ENCODE peak calls at places on chromosomes 7 and 10, in eight cellular contexts. N is activated CD4-positive, alpha-beta T cell treated with anti-CD3 and anti-CD28 coated beads for 24 hours; K is NCI-H446 treated with DMSO at 0.1 percent for 48 hours; Z is activated CD8-positive, alpha-beta memory T cell treated with anti-CD3 and anti-CD28 coated beads for 24 hours; G is BE2C; F is dorsolateral prefrontal cortex; C is cerebellum; D is stomach. U is an unnamed sample.

GRCh38 chr10:3045471-3046209 is 21.7 kb upstream of the PFKP start:
- DNase-seq in N (no peak), K (no peak), Z (no peak), G (no peak), F (no peak), C (no peak), D (peak; percentile 59), U (peak; percentile 68)

GRCh38 chr10:124665091-124665490 is 79.1 kb downstream of the FAM53B start:
- DNase-seq in N (no peak), K (no peak), Z (no peak), G (no peak), F (no peak), C (no peak), D (no peak), U (no peak)

GRCh38 chr10:21449288-21449966 is 76.1 kb downstream of the SKIDA1 start:
- DNase-seq in N (no peak), K (no peak), Z (no peak), G (no peak), F (no peak), C (no peak), D (no peak), U (no peak)

GRCh38 chr7:98795741-98796493 is 73.9 kb downstream of the TMEM130 start:
- DNase-seq in N (no peak), K (no peak), Z (no peak), G (no peak), F (no peak), C (no peak), D (no peak), U (no peak)

GRCh38 chr7:105521731-105522458 is at the start of gene PUS7:
- DNase-seq in N (peak; percentile 67), K (peak; percentile 57), Z (peak; percentile 92), G (peak; percentile 94), F (peak; percentile 76), C (peak; percentile 97), D (peak; percentile 90), U (peak; percentile 54)

GRCh38 chr7:1210321-1210978 is 22.2 kb upstream of the UNCX start:
- DNase-seq in N (no peak), K (no peak), Z (no peak), G (no peak), F (no peak), C (peak; percentile 76), D (no peak), U (no peak)

GRCh38 chr7:157669768-157670345 is 333.1 kb downstream of the DNAJB6 start:
- DNase-seq in N (no peak), K (no peak), Z (no peak), G (no peak), F (no peak), C (no peak), D (no peak), U (no peak)

GRCh38 chr7:130843703-130844102 is 109.7 kb upstream of the KLF14 start:
- DNase-seq in N (no peak), K (no peak), Z (no peak), G (no peak), F (no peak), C (no peak), D (no peak), U (no peak)

GRCh38 chr7:139776486-139777303 is 1.1 kb downstream of the HIPK2 start:
- DNase-seq in N (no peak), K (no peak), Z (peak; percentile 71), G (peak; percentile 10), F (no peak), C (peak; percentile 20), D (no peak), U (no peak)

GRCh38 chr10:126569513-126570447 is 100.7 kb downstream of the C10orf90 start:
- DNase-seq in N (no peak), K (no peak), Z (no peak), G (no peak), F (no peak), C (no peak), D (no peak), U (peak; percentile 14)

GRCh38 chr7:149495785-149496641 is 1.6 kb downstream of the ZNF746 start:
- DNase-seq in N (no peak), K (peak; percentile 12), Z (no peak), G (peak; percentile 80), F (peak; percentile 54), C (no peak), D (peak; percentile 61), U (peak; percentile 35)

GRCh38 chr7:815284-816216 is 16.7 kb upstream of the SUN1 start:
- DNase-seq in N (no peak), K (no peak), Z (peak; percentile 64), G (peak; percentile 72), F (no peak), C (no peak), D (no peak), U (no peak)

GRCh38 chr10:35000936-35001335 is 89.2 kb downstream of the CUL2 start:
- DNase-seq in N (no peak), K (no peak), Z (no peak), G (no peak), F (no peak), C (no peak), D (no peak), U (no peak)

GRCh38 chr7:105298439-105298894 is 90.3 kb downstream of the SRPK2 start:
- DNase-seq in N (no peak), K (no peak), Z (no peak), G (no peak), F (no peak), C (no peak), D (no peak), U (no peak)

GRCh38 chr10:113267616-113268015 is 285.2 kb upstream of the HABP2 start:
- DNase-seq in N (no peak), K (no peak), Z (no peak), G (no peak), F (no peak), C (no peak), D (no peak), U (peak; percentile 2)

GRCh38 chr10:33588974-33589600 is 254.6 kb upstream of the NRP1 start:
- DNase-seq in N (no peak), K (no peak), Z (no peak), G (no peak), F (no peak), C (no peak), D (no peak), U (no peak)

GRCh38 chr10:52752801-52753437 is 19.7 kb downstream of the MBL2 start:
- DNase-seq in N (no peak), K (no peak), Z (no peak), G (no peak), F (no peak), C (no peak), D (no peak), U (no peak)

GRCh38 chr7:143385891-143386781 is 5.0 kb downstream of the ZYX start:
- DNase-seq in N (no peak), K (no peak), Z (peak; percentile 67), G (peak; percentile 44), F (no peak), C (no peak), D (no peak), U (no peak)

GRCh38 chr10:120541971-120542370 is 84.9 kb downstream of the PLPP4 start:
- DNase-seq in N (no peak), K (no peak), Z (no peak), G (no peak), F (no peak), C (no peak), D (no peak), U (no peak)

GRCh38 chr7:112059675-112060074 is 146.5 kb downstream of the DOCK4 start:
- DNase-seq in N (no peak), K (no peak), Z (no peak), G (no peak), F (no peak), C (no peak), D (no peak), U (no peak)

GRCh38 chr7:12630615-12630884 is 56.9 kb upstream of the ARL4A start:
- DNase-seq in N (no peak), K (peak; percentile 19), Z (no peak), G (no peak), F (no peak), C (no peak), D (no peak), U (no peak)

GRCh38 chr10:122780391-122780790 is 65.3 kb downstream of the CUZD1 start:
- DNase-seq in N (no peak), K (no peak), Z (no peak), G (no peak), F (no peak), C (no peak), D (no peak), U (peak; percentile 22)

GRCh38 chr10:113456741-113457140 is 96.1 kb upstream of the HABP2 start:
- DNase-seq in N (no peak), K (no peak), Z (no peak), G (no peak), F (no peak), C (no peak), D (no peak), U (no peak)

GRCh38 chr7:119281181-119281846 is 991.7 kb upstream of the KCND2 start:
- DNase-seq in N (no peak), K (no peak), Z (no peak), G (no peak), F (no peak), C (no peak), D (no peak), U (no peak)

GRCh38 chr10:73359492-73359891 is 828 bp upstream of the CFAP70 start:
- DNase-seq in N (no peak), K (no peak), Z (no peak), G (no peak), F (no peak), C (no peak), D (no peak), U (no peak)

GRCh38 chr10:110979611-110980010 is 60.2 kb downstream of the SHOC2 start:
- DNase-seq in N (no peak), K (no peak), Z (no peak), G (no peak), F (no peak), C (no peak), D (no peak), U (no peak)

GRCh38 chr10:43205681-43206390 is 61.0 kb downstream of the RASGEF1A start:
- DNase-seq in N (no peak), K (no peak), Z (peak; percentile 47), G (no peak), F (peak; percentile 20), C (no peak), D (no peak), U (no peak)

GRCh38 chr7:34596887-34597286 is 61.1 kb upstream of the NPSR1 start:
- DNase-seq in N (no peak), K (no peak), Z (no peak), G (no peak), F (no peak), C (no peak), D (no peak), U (peak; percentile 7)

GRCh38 chr7:50359995-50360925 is 55.7 kb downstream of the IKZF1 start:
- DNase-seq in N (peak; percentile 68), K (no peak), Z (peak; percentile 89), G (peak; percentile 30), F (no peak), C (no peak), D (no peak), U (peak; percentile 10)

GRCh38 chr10:69067189-69067588 is 20.7 kb upstream of the SRGN start:
- DNase-seq in N (no peak), K (no peak), Z (no peak), G (no peak), F (no peak), C (no peak), D (no peak), U (no peak)

GRCh38 chr7:98049034-98049433 is 57.6 kb upstream of the LMTK2 start:
- DNase-seq in N (no peak), K (no peak), Z (no peak), G (no peak), F (no peak), C (no peak), D (no peak), U (peak; percentile 91)

GRCh38 chr7:4190021-4190981 is 491.8 kb upstream of the FOXK1 start:
- DNase-seq in N (no peak), K (no peak), Z (no peak), G (no peak), F (no peak), C (no peak), D (no peak), U (no peak)

GRCh38 chr7:157495594-157495993 is 158.8 kb downstream of the DNAJB6 start:
- DNase-seq in N (no peak), K (no peak), Z (peak; percentile 60), G (no peak), F (no peak), C (no peak), D (peak; percentile 20), U (no peak)

GRCh38 chr10:16943301-16944080 is 126.3 kb upstream of the RSU1 start:
- DNase-seq in N (no peak), K (no peak), Z (no peak), G (no peak), F (no peak), C (no peak), D (no peak), U (no peak)

U was measured in foreskin keratinocyte.